ENCODE peak calls at places on chromosomes 7 and 10, in four cellular contexts. O, A, B and K are unnamed samples.

GRCh38 chr10:15200626-15201025 is 32.1 kb upstream of the NMT2 start:
- DNase-seq in B (no peak), A (peak), O (peak), K (peak)

GRCh38 chr7:139153832-139154231 is 44.3 kb upstream of the ZC3HAV1 start:
- DNase-seq in O (no peak), A (no peak), B (no peak), K (peak)

GRCh38 chr10:78318305-78318704 is 284.6 kb downstream of the RPS24 start:
- DNase-seq in B (no peak), A (no peak), O (no peak), K (no peak)

GRCh38 chr7:7695418-7695817 is 23.0 kb downstream of the RPA3 start:
- DNase-seq in A (no peak), B (no peak), O (no peak), K (no peak)

GRCh38 chr10:59536576-59537014 is 173.1 kb downstream of the SLC16A9 start:
- DNase-seq in A (no peak), O (no peak), B (no peak), K (peak)

GRCh38 chr10:132738454-132739224 is 47.3 kb downstream of the NKX6-2 start:
- DNase-seq in A (no peak), O (no peak), B (no peak), K (no peak)

GRCh38 chr10:120953897-120954296 is 102.7 kb downstream of the WDR11 start:
- DNase-seq in A (no peak), B (no peak), O (no peak), K (no peak)

GRCh38 chr10:816958-817357 is 114.5 kb downstream of the LARP4B start:
- DNase-seq in A (no peak), B (no peak), O (no peak), K (no peak)

GRCh38 chr7:80724249-80724871 is 85.9 kb downstream of the CD36 start:
- DNase-seq in O (no peak), A (no peak), B (no peak), K (peak)

GRCh38 chr10:44294726-44295412 is 90.0 kb downstream of the CXCL12 start:
- DNase-seq in A (no peak), B (no peak), O (no peak), K (no peak)

GRCh38 chr10:37095822-37096593 is 29.4 kb upstream of the ANKRD30A start:
- DNase-seq in O (no peak), B (no peak), A (no peak), K (no peak)

GRCh38 chr10:122227754-122228153 is 43.3 kb upstream of the BTBD16 start:
- DNase-seq in B (no peak), A (no peak), O (no peak), K (no peak)

GRCh38 chr10:97318772-97319651 is at the start of gene FRAT1:
- DNase-seq in B (peak), A (peak), O (peak), K (peak)

GRCh38 chr10:104183682-104184081 is 48.5 kb downstream of the CFAP43 start:
- DNase-seq in O (no peak), B (no peak), A (no peak), K (no peak)

GRCh38 chr10:129893690-129894089 is 70.4 kb downstream of the EBF3 start:
- DNase-seq in O (no peak), A (no peak), B (no peak), K (no peak)

GRCh38 chr10:14450041-14450491 is 119.3 kb upstream of the FRMD4A start:
- DNase-seq in B (no peak), A (no peak), O (no peak), K (peak)

GRCh38 chr10:48430402-48430993 is 124.0 kb downstream of the MAPK8 start:
- DNase-seq in O (no peak), B (no peak), A (no peak), K (no peak)

GRCh38 chr7:155458317-155459132 is 596 bp downstream of the EN2 start:
- DNase-seq in O (no peak), A (no peak), B (no peak), K (no peak)

GRCh38 chr7:105439174-105439893 is 50.6 kb upstream of the SRPK2 start:
- DNase-seq in B (no peak), O (peak), A (no peak), K (peak)

GRCh38 chr7:150862356-150862755 is 10.0 kb downstream of the AOC1 start:
- DNase-seq in B (no peak), O (no peak), A (no peak), K (no peak)

GRCh38 chr7:80726731-80727130 is 88.3 kb downstream of the CD36 start:
- DNase-seq in B (peak), O (no peak), A (no peak), K (no peak)

GRCh38 chr7:17318146-17318545 is 19.7 kb downstream of the AHR start:
- DNase-seq in B (no peak), A (no peak), O (no peak), K (peak)
- TF ChIP-seq CEBPB in B (no peak), A (no peak), O (peak), K (peak)

DNA sequence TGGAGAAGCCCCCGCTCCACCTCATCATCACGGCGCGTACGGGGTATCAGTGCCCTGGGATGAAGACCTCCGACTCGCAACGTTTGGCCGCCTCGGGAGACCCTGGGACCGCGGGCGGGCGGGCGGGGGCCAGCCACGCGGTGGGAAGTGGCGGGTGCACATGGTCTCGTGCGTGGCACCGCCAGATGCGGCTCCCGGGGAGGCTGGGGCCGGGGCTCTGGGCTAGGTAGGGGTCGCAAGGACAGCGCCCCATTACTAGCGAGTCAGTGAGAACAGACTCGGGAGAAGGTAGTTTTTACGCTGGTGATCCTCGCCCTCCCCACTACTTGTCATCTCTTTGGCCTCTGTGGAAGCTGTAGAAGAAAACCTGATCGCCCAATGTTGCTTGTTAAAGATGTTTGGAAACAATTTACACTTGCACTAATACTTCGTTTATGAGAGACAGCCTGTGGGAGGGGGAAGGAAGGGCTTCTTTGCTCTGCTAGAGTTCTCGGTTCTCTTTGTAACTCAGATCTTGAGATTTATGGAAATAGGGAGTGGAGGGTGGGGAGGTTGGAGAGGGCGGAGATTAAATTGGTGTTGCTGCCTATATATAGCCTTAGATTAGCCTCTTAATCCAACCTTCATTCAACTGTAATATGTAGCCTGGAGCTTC is 573 bp downstream of the BZW2 start:
- DNase-seq in A (no peak), B (no peak), O (no peak), K (no peak)
- TF ChIP-seq CEBPB in A (no peak), B (no peak), O (no peak), K (no peak)

DNA sequence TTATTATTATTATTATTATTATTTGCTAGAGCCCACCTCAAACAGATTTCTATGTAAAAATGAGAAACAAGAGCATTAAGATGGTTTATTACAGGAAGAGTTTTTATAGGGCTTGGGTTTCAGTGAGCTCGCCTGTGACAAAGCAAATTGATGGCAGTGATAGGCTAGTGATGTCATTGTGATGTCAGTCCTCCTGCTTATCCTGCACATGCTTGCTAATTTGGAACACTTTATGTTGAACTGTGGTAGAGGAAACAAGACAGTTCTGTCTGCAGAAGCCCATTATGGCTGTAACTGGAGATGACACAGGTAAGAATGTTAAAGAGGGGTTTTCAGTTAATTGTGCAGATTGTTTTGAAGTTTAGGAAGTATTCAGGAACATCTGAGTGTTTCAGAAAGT is 68.3 kb downstream of the CREM start:
- DNase-seq in A (peak), O (peak), B (no peak), K (peak)
- TF ChIP-seq CEBPB in A (no peak), O (no peak), B (no peak), K (no peak)

GRCh38 chr10:126245501-126245900 is 142.8 kb downstream of the ADAM12 start:
- DNase-seq in B (no peak), O (no peak), A (no peak), K (no peak)

GRCh38 chr10:126250045-126250444 is 138.2 kb downstream of the ADAM12 start:
- DNase-seq in A (no peak), O (no peak), B (no peak), K (no peak)

GRCh38 chr10:126250527-126251310 is 137.6 kb downstream of the ADAM12 start:
- DNase-seq in O (no peak), A (no peak), B (no peak), K (peak)

GRCh38 chr10:126243976-126244375 is 144.3 kb downstream of the ADAM12 start:
- DNase-seq in A (no peak), O (no peak), B (no peak), K (peak)

DNA sequence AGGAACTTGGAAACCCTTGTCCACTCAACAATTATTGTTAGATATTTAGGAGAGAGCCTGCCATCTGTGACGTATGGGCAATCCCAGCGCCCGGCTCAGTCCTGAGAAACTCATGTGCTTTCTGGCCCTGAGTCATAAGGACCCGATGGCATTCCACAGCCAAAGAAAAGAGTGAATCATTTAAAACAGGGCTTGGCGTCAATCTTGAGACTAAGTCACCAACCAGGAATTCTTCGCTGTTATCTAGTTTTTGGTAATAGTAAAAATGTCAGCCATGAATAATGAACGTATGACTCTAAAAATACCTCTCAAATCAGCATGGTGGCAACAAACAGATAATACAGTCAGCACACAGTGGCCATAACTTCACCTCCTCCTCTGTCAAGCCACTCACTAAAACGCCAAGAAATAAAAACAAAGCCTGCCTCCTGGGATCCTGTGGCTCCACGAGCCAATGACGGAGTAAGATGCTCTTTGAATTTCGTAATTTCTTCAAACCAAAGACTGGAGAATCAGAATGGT is 140.8 kb downstream of the ADAM12 start:
- DNase-seq in A (no peak), B (no peak), O (peak), K (peak)
- TF ChIP-seq CEBPB in A (no peak), B (no peak), O (no peak), K (peak)

GRCh38 chr7:133253522-133253882 is 624 bp downstream of the EXOC4 start:
- DNase-seq in A (no peak), O (no peak), B (no peak), K (peak)
- TF ChIP-seq CEBPB in A (no peak), O (no peak), B (no peak), K (no peak)

DNA sequence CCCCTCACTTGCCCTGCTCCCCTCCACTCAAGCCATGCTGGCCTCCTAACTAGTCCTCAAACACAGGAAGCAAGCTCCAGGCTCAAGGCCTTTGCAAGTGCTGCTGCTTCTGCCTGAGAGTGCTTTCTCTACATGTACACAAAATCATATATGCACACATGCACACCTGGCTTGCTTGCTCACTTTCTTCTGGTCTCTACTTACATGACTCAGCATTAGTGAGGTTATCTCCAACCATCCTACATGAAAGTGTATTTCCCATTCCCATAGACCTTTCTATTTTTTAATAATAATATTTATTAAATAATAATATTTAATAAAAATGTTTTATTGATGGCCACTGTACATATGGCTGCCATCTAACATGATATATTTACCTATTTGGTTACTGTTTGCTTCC is 150.6 kb upstream of the FEZF1 start:
- DNase-seq in O (no peak), A (no peak), B (no peak), K (no peak)
- TF ChIP-seq CEBPB in O (no peak), A (no peak), B (no peak), K (no peak)

GRCh38 chr7:128705891-128706333 is 33.2 kb upstream of the CALU start:
- DNase-seq in O (no peak), B (no peak), A (no peak), K (peak)
- TF ChIP-seq CEBPB in O (no peak), B (no peak), A (no peak), K (no peak)

GRCh38 chr10:79472951-79473350 is 27.5 kb upstream of the ZCCHC24 start:
- DNase-seq in A (no peak), B (no peak), O (no peak), K (no peak)
- TF ChIP-seq CEBPB in A (no peak), B (no peak), O (no peak), K (peak)